ENCODE peak calls at places on chromosomes 13 and 19, in nine cellular contexts. T, L, G, V, K, Z, U, I and C are unnamed samples. For H3K36me3, the result is how much of the 10 kb centered on the place peaks cover.

GRCh38 chr13:76725211-76725610 is 161.0 kb downstream of the KCTD12 start:
- DNase-seq in T (no peak), L (no peak), G (no peak), V (no peak), K (no peak), Z (no peak), U (no peak), I (no peak), C (no peak)

GRCh38 chr13:67351915-67352314 is 121.8 kb upstream of the PCDH9 start:
- DNase-seq in T (no peak), L (no peak), G (no peak), V (no peak), K (no peak), Z (no peak), U (no peak), I (no peak), C (no peak)

GRCh38 chr19:48461982-48462655 is 6.7 kb downstream of the KCNJ14 start:
- DNase-seq in T (no peak), L (no peak), G (no peak), V (peak), K (no peak), Z (no peak), U (no peak), I (no peak), C (peak)

GRCh38 chr19:38455031-38455430 is 21.5 kb downstream of the RYR1 start:
- DNase-seq in T (no peak), L (no peak), G (no peak), V (no peak), K (no peak), Z (no peak), U (no peak), I (no peak), C (no peak)

GRCh38 chr19:47239610-47240296 is 8.8 kb upstream of the BBC3 start:
- DNase-seq in T (peak), L (peak), G (peak), V (peak), K (peak), Z (peak), U (peak), I (no peak), C (no peak)

GRCh38 chr13:63554157-63554556 is 2138.5 kb upstream of the PCDH20 start:
- DNase-seq in T (no peak), L (no peak), G (no peak), V (no peak), K (no peak), Z (no peak), U (no peak), I (no peak), C (no peak)

GRCh38 chr19:8028951-8029491 is 23.5 kb upstream of the CCL25 start:
- DNase-seq in T (no peak), L (no peak), G (no peak), V (no peak), K (no peak), Z (no peak), U (no peak), I (no peak), C (no peak)

GRCh38 chr13:20624213-20624612 is 57.3 kb downstream of the IFT88 start:
- DNase-seq in T (no peak), L (no peak), G (no peak), V (no peak), K (no peak), Z (no peak), U (no peak), I (no peak), C (no peak)

GRCh38 chr13:91544723-91545122 is 146.3 kb downstream of the GPC5 start:
- DNase-seq in T (no peak), L (no peak), G (no peak), V (no peak), K (no peak), Z (no peak), U (no peak), I (no peak), C (no peak)

GRCh38 chr13:32022292-32022691 is 9.3 kb upstream of the FRY start:
- DNase-seq in T (no peak), L (no peak), G (no peak), V (peak), K (no peak), Z (peak), U (no peak), I (no peak), C (no peak)

GRCh38 chr19:42563352-42564210 is 31.1 kb downstream of the CEACAM8 start:
- DNase-seq in T (peak), L (no peak), G (no peak), V (peak), K (no peak), Z (no peak), U (peak), I (no peak), C (peak)

GRCh38 chr13:29577135-29578051 is 18.1 kb downstream of the SLC7A1 start:
- DNase-seq in T (no peak), L (no peak), G (no peak), V (peak), K (no peak), Z (no peak), U (peak), I (no peak), C (peak)

GRCh38 chr19:2661615-2662014 is 40.9 kb downstream of the GNG7 start:
- DNase-seq in T (no peak), L (no peak), G (no peak), V (no peak), K (no peak), Z (no peak), U (no peak), I (no peak), C (no peak)

GRCh38 chr13:89401209-89401810 is 1730.1 kb downstream of the SLITRK5 start:
- DNase-seq in T (no peak), L (no peak), G (no peak), V (no peak), K (no peak), Z (no peak), U (no peak), I (no peak), C (no peak)

GRCh38 chr13:25375727-25376358 is 4.1 kb downstream of the ATP8A2 start:
- DNase-seq in T (peak), L (no peak), G (no peak), V (no peak), K (no peak), Z (no peak), U (peak), I (no peak), C (peak)

GRCh38 chr19:51124216-51124615 is 490 bp upstream of the SIGLEC9 start:
- DNase-seq in T (no peak), L (no peak), G (no peak), V (no peak), K (no peak), Z (no peak), U (no peak), I (no peak), C (no peak)

GRCh38 chr19:51127032-51127431 is 2.3 kb downstream of the SIGLEC9 start:
- DNase-seq in T (no peak), L (no peak), G (no peak), V (no peak), K (no peak), Z (no peak), U (no peak), I (no peak), C (no peak)

GRCh38 chr19:51123381-51124186 is 1.1 kb upstream of the SIGLEC9 start:
- DNase-seq in T (peak), L (no peak), G (no peak), V (no peak), K (no peak), Z (no peak), U (no peak), I (no peak), C (peak)

GRCh38 chr19:51125421-51126075 is 842 bp downstream of the SIGLEC9 start:
- DNase-seq in T (no peak), L (no peak), G (no peak), V (no peak), K (no peak), Z (no peak), U (no peak), I (no peak), C (no peak)

DNA sequence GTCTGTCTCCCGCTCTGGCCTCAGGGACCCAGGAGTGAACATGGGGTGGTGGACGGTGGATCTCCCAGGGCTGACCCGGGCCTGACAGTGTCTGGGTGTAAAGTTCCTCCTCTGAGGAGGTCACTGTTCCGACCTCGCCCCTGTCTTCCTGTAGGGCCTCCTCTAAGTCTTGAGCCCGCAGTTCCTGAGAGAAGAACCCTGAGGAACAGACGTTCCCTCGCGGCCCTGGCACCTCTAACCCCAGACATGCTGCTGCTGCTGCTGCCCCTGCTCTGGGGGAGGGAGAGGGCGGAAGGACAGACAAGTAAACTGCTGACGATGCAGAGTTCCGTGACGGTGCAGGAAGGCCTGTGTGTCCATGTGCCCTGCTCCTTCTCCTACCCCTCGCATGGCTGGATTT is at the start of gene SIGLEC9:
- DNase-seq in T (peak), L (no peak), G (no peak), V (peak), K (no peak), Z (no peak), U (peak), I (no peak), C (no peak)
- TF ChIP-seq POLR2A in T (peak), L (no peak), G (no peak), V (no peak), K (no peak), Z (no peak), U (no peak), I (no peak), C (peak)

GRCh38 chr13:48746816-48747215 is 93.1 kb downstream of the CYSLTR2 start:
- DNase-seq in T (no peak), L (no peak), G (no peak), V (peak), K (no peak), Z (no peak), U (no peak), I (no peak), C (no peak)
- H3K4me3 ChIP-seq in T (no peak), L (no peak), G (no peak), V (no peak), K (no peak), Z (no peak), U (no peak), I (no peak), C (no peak)

GRCh38 chr19:19276386-19276785 is 3.3 kb upstream of the TM6SF2 start:
- DNase-seq in T (no peak), L (no peak), G (no peak), V (no peak), K (no peak), Z (no peak), U (no peak), I (no peak), C (no peak)

GRCh38 chr19:19279062-19279612 is 6.0 kb upstream of the TM6SF2 start:
- DNase-seq in T (no peak), L (no peak), G (no peak), V (no peak), K (no peak), Z (no peak), U (no peak), I (no peak), C (no peak)

GRCh38 chr19:19279853-19280252 is 6.8 kb upstream of the TM6SF2 start:
- DNase-seq in T (no peak), L (no peak), G (no peak), V (no peak), K (no peak), Z (no peak), U (no peak), I (no peak), C (no peak)

GRCh38 chr19:19276851-19277250 is 3.8 kb upstream of the TM6SF2 start:
- DNase-seq in T (no peak), L (no peak), G (no peak), V (no peak), K (no peak), Z (no peak), U (no peak), I (no peak), C (no peak)

GRCh38 chr19:19278315-19278714 is 5.2 kb upstream of the TM6SF2 start:
- DNase-seq in T (no peak), L (no peak), G (no peak), V (no peak), K (no peak), Z (no peak), U (no peak), I (no peak), C (peak)
- H3K36me3 ChIP-seq in T (under half), L (half or more), G (under half), V (under half), K (under half), Z (under half), U (under half), I (under half), C (under half)

GRCh38 chr19:50419580-50420035 is 870 bp downstream of the SPIB start:
- DNase-seq in T (no peak), L (no peak), G (no peak), V (no peak), K (no peak), Z (no peak), U (no peak), I (no peak), C (no peak)
- TF ChIP-seq POLR2A in T (no peak), L (no peak), G (no peak), V (no peak), K (no peak), Z (no peak), U (no peak), I (no peak), C (no peak)

GRCh38 chr19:1284979-1285736 is 515 bp upstream of the EFNA2 start:
- DNase-seq in T (no peak), L (no peak), G (no peak), V (no peak), K (no peak), Z (no peak), U (no peak), I (no peak), C (no peak)

GRCh38 chr19:1282588-1283206 is 3.0 kb upstream of the EFNA2 start:
- DNase-seq in T (no peak), L (no peak), G (no peak), V (no peak), K (no peak), Z (no peak), U (no peak), I (no peak), C (no peak)

GRCh38 chr19:1284293-1284978 is 1.2 kb upstream of the EFNA2 start:
- DNase-seq in T (peak), L (peak), G (no peak), V (no peak), K (no peak), Z (no peak), U (no peak), I (no peak), C (no peak)

GRCh38 chr19:1283207-1283916 is 2.3 kb upstream of the EFNA2 start:
- DNase-seq in T (no peak), L (peak), G (no peak), V (no peak), K (no peak), Z (no peak), U (no peak), I (no peak), C (no peak)

DNA sequence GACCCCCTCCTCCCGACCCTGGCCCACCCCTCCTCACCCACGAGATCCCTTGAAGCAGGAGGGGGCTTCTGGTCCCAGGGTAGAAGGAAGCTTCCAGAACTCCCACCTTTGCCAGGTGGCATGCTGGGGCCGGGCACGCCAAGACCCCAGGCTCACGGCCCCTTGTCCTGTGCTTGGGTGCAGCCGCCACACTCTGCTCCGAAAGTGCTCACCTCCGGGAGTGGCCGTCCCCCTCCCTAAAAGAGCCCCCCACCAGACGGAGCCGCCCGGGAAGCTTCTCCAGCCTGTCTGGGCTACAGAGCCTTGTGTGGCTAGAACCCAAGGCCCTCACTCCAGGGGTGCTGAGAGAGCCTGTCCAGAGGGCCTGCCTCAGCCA is 1.8 kb upstream of the EFNA2 start:
- DNase-seq in T (no peak), L (no peak), G (no peak), V (no peak), K (no peak), Z (no peak), U (no peak), I (no peak), C (no peak)
- H3K4me3 ChIP-seq in T (no peak), L (peak), G (no peak), V (no peak), K (no peak), Z (no peak), U (no peak), I (no peak), C (no peak)

GRCh38 chr19:45772912-45773311 is 3.9 kb upstream of the SIX5 start:
- DNase-seq in T (no peak), L (no peak), G (no peak), V (no peak), K (peak), Z (no peak), U (no peak), I (no peak), C (no peak)

GRCh38 chr19:45773384-45773783 is 4.3 kb upstream of the SIX5 start:
- DNase-seq in T (no peak), L (no peak), G (no peak), V (no peak), K (no peak), Z (no peak), U (peak), I (no peak), C (no peak)

GRCh38 chr19:45770192-45771101 is 1.4 kb upstream of the SIX5 start:
- DNase-seq in T (peak), L (peak), G (peak), V (peak), K (peak), Z (peak), U (peak), I (peak), C (peak)

GRCh38 chr19:45771331-45771933 is 2.4 kb upstream of the SIX5 start:
- DNase-seq in T (no peak), L (no peak), G (no peak), V (peak), K (peak), Z (peak), U (peak), I (no peak), C (peak)

DNA sequence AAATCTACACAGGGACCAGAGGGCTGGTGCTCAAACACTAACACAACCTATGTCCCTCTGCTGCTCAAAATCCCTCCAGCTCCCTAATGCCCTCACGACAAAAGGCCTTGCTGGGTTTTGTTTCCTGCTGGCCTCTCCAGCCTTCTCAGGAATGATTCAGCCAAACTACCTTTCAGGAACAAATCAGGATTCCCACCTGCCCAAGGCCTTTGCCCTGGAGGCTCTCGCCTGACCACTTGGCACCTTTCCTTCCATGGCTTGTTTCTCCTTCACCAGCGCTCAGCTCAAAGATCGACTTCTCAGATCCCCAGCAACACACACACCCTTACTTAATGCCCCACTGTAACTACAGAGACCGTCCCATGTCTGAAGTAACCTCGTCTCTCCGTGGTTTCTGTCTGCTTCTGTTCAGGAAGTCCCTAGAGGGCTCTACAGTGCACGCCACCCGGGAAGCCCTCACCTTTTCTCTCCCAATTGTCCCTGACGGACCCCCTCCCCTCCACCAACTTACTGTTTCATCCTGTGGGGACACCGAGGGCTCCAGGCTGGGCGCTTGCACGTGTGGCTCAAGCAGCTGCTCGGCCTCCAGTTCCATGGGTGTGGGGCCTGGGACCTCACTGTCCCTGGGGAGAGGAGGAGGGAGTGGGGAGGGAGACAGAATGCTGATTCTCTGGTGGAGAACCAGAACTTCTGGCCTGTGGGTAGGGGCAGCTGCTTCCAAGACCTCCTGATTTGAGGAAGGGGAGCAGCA is 3.3 kb upstream of the SIX5 start:
- DNase-seq in T (no peak), L (peak), G (no peak), V (no peak), K (peak), Z (no peak), U (peak), I (no peak), C (no peak)
- H3K36me3 ChIP-seq in T (under half), L (under half), G (under half), V (under half), K (under half), Z (under half), U (under half), I (under half), C (under half)

GRCh38 chr19:5674734-5675133 is 5.6 kb downstream of the MICOS13 start:
- DNase-seq in T (no peak), L (no peak), G (no peak), V (no peak), K (no peak), Z (no peak), U (no peak), I (no peak), C (no peak)
- TF ChIP-seq POLR2A in T (no peak), L (no peak), G (no peak), V (no peak), K (no peak), Z (no peak), U (no peak), I (no peak), C (no peak)

DNA sequence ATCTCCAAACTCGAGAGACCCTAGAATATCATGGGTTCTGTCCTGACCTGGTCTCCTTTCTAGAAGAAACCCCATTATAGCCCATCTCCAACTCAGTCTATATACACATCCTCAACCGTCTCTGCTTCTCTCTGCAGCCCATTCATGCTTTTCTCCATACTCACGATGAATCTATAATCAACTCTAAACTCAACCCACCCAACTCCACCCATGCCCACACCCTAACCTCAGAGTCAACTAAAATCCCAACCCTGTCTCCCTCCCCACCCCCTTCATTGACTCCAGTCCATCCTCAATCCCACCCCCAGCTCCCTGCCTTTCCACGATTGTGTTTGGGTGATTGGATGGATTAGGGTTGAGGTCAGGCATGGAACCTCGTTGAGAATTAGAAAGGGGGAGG is 1.8 kb downstream of the SBK3 start:
- DNase-seq in T (no peak), L (no peak), G (no peak), V (no peak), K (no peak), Z (no peak), U (no peak), I (no peak), C (no peak)
- H3K4me3 ChIP-seq in T (no peak), L (no peak), G (no peak), V (no peak), K (no peak), Z (no peak), U (no peak), I (no peak), C (no peak)

GRCh38 chr13:44978328-44978727 is 10.9 kb downstream of the NUFIP1 start:
- DNase-seq in T (no peak), L (no peak), G (no peak), V (no peak), K (no peak), Z (no peak), U (no peak), I (no peak), C (no peak)
- H3K36me3 ChIP-seq in T (under half), L (under half), G (under half), V (under half), K (under half), Z (under half), U (under half), I (under half), C (under half)